ENCODE peak calls at places on chromosomes 11 and 22, in six cellular contexts. A is psoas muscle; B is T-helper 22 cell; M is activated CD8-positive, alpha-beta memory T cell treated with anti-CD3 and anti-CD28 coated beads, Interleukin-2, amount 50 U/mL, for 4 hours; O is H54; Z is fibroblast of the aortic adventitia. K is an unnamed sample.

GRCh38 chr11:32884770-32885384 is 7.7 kb upstream of the QSER1 start:
- DNase-seq in A (no peak), B (no peak), M (no peak), O (no peak), Z (peak), K (no peak)

GRCh38 chr22:46935506-46936377 is 173.3 kb downstream of the TBC1D22A start:
- DNase-seq in A (no peak), B (no peak), M (no peak), O (no peak), Z (no peak), K (no peak)

GRCh38 chr22:35555351-35555915 is 14.8 kb downstream of the RASD2 start:
- DNase-seq in A (no peak), B (no peak), M (no peak), O (no peak), Z (no peak), K (no peak)

GRCh38 chr11:59801981-59802638 is 8.5 kb downstream of the MRPL16 start:
- DNase-seq in A (no peak), B (no peak), M (no peak), O (no peak), Z (no peak), K (no peak)

GRCh38 chr11:106821291-106821690 is 197.0 kb downstream of the GUCY1A2 start:
- DNase-seq in A (no peak), B (no peak), M (no peak), O (no peak), Z (no peak), K (no peak)

GRCh38 chr11:120065876-120066275 is 72.0 kb downstream of the TRIM29 start:
- DNase-seq in A (no peak), B (no peak), M (no peak), O (no peak), Z (no peak), K (no peak)

GRCh38 chr11:35035894-35036408 is 103.0 kb upstream of the CD44 start:
- DNase-seq in A (no peak), B (no peak), M (no peak), O (peak), Z (peak), K (no peak)

GRCh38 chr22:29956680-29957079 is 73.7 kb downstream of the MTMR3 start:
- DNase-seq in A (no peak), B (no peak), M (no peak), O (no peak), Z (no peak), K (no peak)

GRCh38 chr11:76698321-76699043 is 27.9 kb upstream of the LRRC32 start:
- DNase-seq in A (no peak), B (no peak), M (no peak), O (no peak), Z (no peak), K (no peak)

GRCh38 chr22:23754220-23754919 is at the start of gene VPREB3:
- DNase-seq in A (no peak), B (no peak), M (no peak), O (no peak), Z (no peak), K (no peak)

GRCh38 chr22:23223566-23224317 is 43.4 kb downstream of the BCR start:
- DNase-seq in A (no peak), B (no peak), M (no peak), O (no peak), Z (no peak), K (no peak)

GRCh38 chr11:111460340-111460739 is 51.8 kb downstream of the BTG4 start:
- DNase-seq in A (no peak), B (no peak), M (no peak), O (no peak), Z (no peak), K (no peak)

GRCh38 chr11:110287537-110287936 is 8.9 kb downstream of the RDX start:
- DNase-seq in A (no peak), B (no peak), M (no peak), O (no peak), Z (no peak), K (no peak)

GRCh38 chr11:130383363-130384168 is 44.8 kb downstream of the ADAMTS8 start:
- DNase-seq in A (peak), B (no peak), M (no peak), O (peak), Z (peak), K (no peak)

GRCh38 chr11:9906043-9906791 is 242.3 kb downstream of the SWAP70 start:
- DNase-seq in A (no peak), B (no peak), M (no peak), O (peak), Z (peak), K (no peak)

GRCh38 chr11:69529001-69529400 is 47.5 kb downstream of the LINC01488 start:
- DNase-seq in A (no peak), B (no peak), M (no peak), O (no peak), Z (no peak), K (no peak)

K was measured in GM12892.